ENCODE peak calls at places on chromosomes 6 and 20, in nine cellular contexts. Z, X, A, R, M, K, N, S and C are unnamed samples.

GRCh38 chr6:30147096-30147495 is 11.2 kb downstream of the TRIM40 start:
- DNase-seq in Z (no peak), X (no peak), A (no peak), R (no peak), M (no peak), K (no peak), N (no peak), S (no peak), C (no peak)

GRCh38 chr6:90263653-90264052 is 33.0 kb downstream of the BACH2 start:
- DNase-seq in Z (no peak), X (no peak), A (no peak), R (peak; percentile 95), M (no peak), K (no peak), N (no peak), S (no peak), C (peak; percentile 83)

GRCh38 chr6:42137192-42137753 is 5.1 kb downstream of the C6orf132 start:
- DNase-seq in Z (peak; percentile 65), X (no peak), A (no peak), R (peak; percentile 20), M (peak; percentile 15), K (no peak), N (no peak), S (no peak), C (no peak)

GRCh38 chr6:170151235-170152110 is 139.4 kb downstream of the DLL1 start:
- DNase-seq in Z (no peak), X (no peak), A (no peak), R (no peak), M (no peak), K (no peak), N (no peak), S (peak; percentile 21), C (no peak)

GRCh38 chr20:53865905-53866786 is 204.2 kb downstream of the BCAS1 start:
- DNase-seq in Z (no peak), X (peak; percentile 17), A (peak; percentile 66), R (peak; percentile 75), M (peak; percentile 61), K (peak; percentile 46), N (peak; percentile 72), S (peak; percentile 44), C (no peak)

GRCh38 chr6:151900897-151901485 is 93.5 kb downstream of the ESR1 start:
- DNase-seq in Z (no peak), X (no peak), A (no peak), R (no peak), M (no peak), K (no peak), N (no peak), S (no peak), C (no peak)

GRCh38 chr6:121917834-121918559 is 481.5 kb upstream of the HSF2 start:
- DNase-seq in Z (no peak), X (no peak), A (no peak), R (peak; percentile 40), M (peak; percentile 3), K (no peak), N (no peak), S (no peak), C (no peak)

GRCh38 chr6:16964553-16965499 is 137.0 kb upstream of the STMND1 start:
- DNase-seq in Z (peak; percentile 64), X (peak; percentile 71), A (peak; percentile 81), R (peak; percentile 59), M (peak; percentile 82), K (peak; percentile 76), N (peak; percentile 84), S (peak; percentile 66), C (peak; percentile 74)

GRCh38 chr20:8749986-8750385 is 318.9 kb upstream of the PLCB4 start:
- DNase-seq in Z (no peak), X (no peak), A (no peak), R (peak; percentile 60), M (peak; percentile 30), K (peak; percentile 41), N (peak; percentile 54), S (no peak), C (no peak)

GRCh38 chr6:41427642-41428401 is 92.4 kb downstream of the NCR2 start:
- DNase-seq in Z (peak; percentile 73), X (no peak), A (no peak), R (peak; percentile 14), M (peak; percentile 25), K (no peak), N (no peak), S (peak; percentile 59), C (no peak)

GRCh38 chr6:3446197-3446596 is 10.7 kb downstream of the SLC22A23 start:
- DNase-seq in Z (no peak), X (no peak), A (no peak), R (no peak), M (no peak), K (no peak), N (no peak), S (no peak), C (no peak)

GRCh38 chr20:19371112-19371511 is 158.7 kb downstream of the SLC24A3 start:
- DNase-seq in Z (no peak), X (no peak), A (no peak), R (no peak), M (no peak), K (no peak), N (no peak), S (no peak), C (no peak)

GRCh38 chr6:167311286-167311685 is 13.6 kb upstream of the TTLL2 start:
- DNase-seq in Z (no peak), X (no peak), A (no peak), R (no peak), M (no peak), K (no peak), N (no peak), S (no peak), C (no peak)

GRCh38 chr6:170522565-170523183 is 30.4 kb downstream of the PSMB1 start:
- DNase-seq in Z (no peak), X (peak; percentile 32), A (peak; percentile 18), R (peak; percentile 17), M (peak; percentile 22), K (no peak), N (peak; percentile 54), S (no peak), C (no peak)

GRCh38 chr6:1770435-1770843 is 160.7 kb downstream of the FOXC1 start:
- DNase-seq in Z (no peak), X (no peak), A (no peak), R (peak; percentile 71), M (no peak), K (peak; percentile 18), N (no peak), S (no peak), C (no peak)

GRCh38 chr6:14456941-14457340 is 339.4 kb downstream of the CD83 start:
- DNase-seq in Z (no peak), X (no peak), A (no peak), R (no peak), M (no peak), K (no peak), N (no peak), S (no peak), C (no peak)

DNA sequence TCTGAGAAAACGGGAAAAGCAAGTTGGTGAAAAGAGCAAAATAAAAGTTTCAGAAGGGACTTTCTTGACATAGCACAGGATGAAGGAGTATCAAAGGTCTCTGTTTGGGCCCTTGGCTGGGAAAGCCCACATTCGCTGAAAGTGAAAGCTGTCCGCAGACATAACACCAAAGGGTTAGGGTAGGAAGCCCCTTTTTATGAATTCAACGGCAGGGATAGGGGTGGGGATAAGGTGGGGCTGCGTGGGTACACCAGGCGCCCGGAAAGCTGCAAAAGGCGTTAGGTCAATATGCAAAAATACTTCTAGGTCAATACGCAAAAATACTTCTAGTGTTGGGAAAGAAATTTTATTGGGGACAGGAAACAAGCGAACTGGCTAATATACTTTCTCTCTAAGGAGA is 135.1 kb downstream of the OR2B2 start:
- DNase-seq in Z (no peak), X (no peak), A (no peak), R (no peak), M (no peak), K (no peak), N (no peak), S (no peak), C (no peak)
- H3K4me3 ChIP-seq in Z (no peak overlapping the region), X (no peak overlapping the region), A (no peak overlapping the region), R (no peak overlapping the region), M (no peak overlapping the region), K (no peak overlapping the region), N (no peak overlapping the region), S (no peak overlapping the region), C (peak overlapping the region; percentile 25)

DNA sequence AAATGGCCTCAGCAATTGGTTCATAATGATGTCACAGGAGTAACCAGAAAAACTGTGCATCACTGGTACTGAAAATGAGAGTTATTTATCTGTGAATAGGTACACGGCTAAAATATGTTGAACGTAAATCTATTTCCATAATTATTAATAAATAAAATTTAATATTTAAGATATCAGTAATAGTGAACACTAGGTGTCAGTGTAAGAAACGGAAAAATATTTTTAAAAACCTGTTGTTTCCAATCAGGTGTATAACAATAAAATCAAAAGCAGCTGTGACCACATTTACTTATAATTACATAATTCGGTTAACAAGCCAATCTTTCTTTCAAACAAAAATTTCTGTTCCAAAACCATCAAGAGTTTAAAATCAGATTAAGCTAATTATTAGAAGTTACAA is 241.4 kb upstream of the RUNX2 start:
- DNase-seq in Z (no peak), X (no peak), A (no peak), R (no peak), M (peak; percentile 11), K (no peak), N (no peak), S (no peak), C (no peak)
- TF ChIP-seq CTCF in Z (no peak), X (no peak), A (peak; percentile 0), R (no peak), M (no peak), K (no peak), N (peak; percentile 16), S (peak; percentile 18), C (no peak)

DNA sequence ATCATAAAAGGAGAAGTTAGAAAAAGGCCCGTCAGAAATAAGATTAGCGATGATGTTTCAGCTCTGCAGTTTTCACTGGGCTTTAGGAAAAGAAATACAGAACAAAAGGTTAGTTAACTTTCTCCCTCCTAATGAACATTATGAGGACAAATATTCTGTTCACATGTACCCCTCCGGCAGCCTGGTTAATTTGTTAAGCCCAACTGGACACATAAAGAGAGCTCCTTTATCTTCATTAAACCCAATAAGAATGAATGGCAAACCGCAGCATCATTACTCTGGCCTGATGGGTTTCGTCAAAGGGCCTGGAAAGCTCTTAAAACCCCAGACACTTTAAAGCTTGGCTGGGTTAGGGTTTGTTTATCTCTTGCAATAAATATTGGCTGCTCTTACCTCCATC is 394.6 kb downstream of the KIF16B start:
- DNase-seq in Z (no peak), X (no peak), A (no peak), R (no peak), M (no peak), K (no peak), N (no peak), S (no peak), C (no peak)
- H3K4me3 ChIP-seq in Z (no peak overlapping the region), X (no peak overlapping the region), A (no peak overlapping the region), R (no peak overlapping the region), M (no peak overlapping the region), K (no peak overlapping the region), N (no peak overlapping the region), S (no peak overlapping the region), C (no peak overlapping the region)

DNA sequence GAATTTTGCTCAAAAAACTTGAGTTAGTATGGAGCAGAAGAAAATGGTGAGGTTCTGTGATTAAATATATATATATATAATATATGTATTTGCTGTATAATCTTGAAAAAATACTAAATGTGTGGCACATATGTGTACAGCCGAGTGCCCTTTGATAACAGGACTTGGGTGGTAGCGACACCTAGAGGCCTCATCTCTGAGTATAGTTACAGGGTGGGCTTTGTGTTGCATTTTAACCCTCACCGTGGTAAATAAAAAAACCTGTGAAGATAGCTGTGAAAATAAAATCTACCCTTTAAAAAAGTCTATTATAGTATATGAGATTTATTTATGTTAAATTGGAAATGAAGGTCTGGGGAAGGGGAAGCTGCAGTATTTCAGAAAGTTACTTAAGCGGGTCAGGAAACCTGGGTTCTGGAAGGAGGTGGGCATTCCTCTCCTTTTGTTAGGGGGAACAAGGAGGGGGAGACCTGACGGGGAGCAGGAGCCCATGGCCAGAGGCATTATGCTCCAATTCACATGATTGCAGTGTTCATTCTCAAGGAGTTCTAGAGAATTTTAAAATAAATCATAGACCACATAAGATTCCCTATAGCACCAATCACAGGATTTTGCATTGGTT is 82.7 kb downstream of the SH3BGRL2 start:
- DNase-seq in Z (no peak), X (no peak), A (peak; percentile 57), R (peak; percentile 29), M (peak; percentile 66), K (peak; percentile 52), N (peak; percentile 72), S (no peak), C (peak; percentile 6)
- TF ChIP-seq CTCF in Z (peak; percentile 33), X (peak; percentile 66), A (peak; percentile 61), R (peak; percentile 66), M (peak; percentile 67), K (peak; percentile 82), N (peak; percentile 81), S (peak; percentile 65), C (peak; percentile 64)